ENCODE peak calls at places on chromosomes 16 and 17, in four cellular contexts. L is mesenchymal stem cell, J is IMR-90, V is neuronal stem cell. I is an unnamed sample. For H3K4me1, the result is how much of the 10 kb centered on the place peaks cover.

GRCh38 chr16:57500578-57501111 is 14.4 kb upstream of the DOK4 start:
- DNase-seq in L (peak), J (no peak), V (no peak), I (peak)

GRCh38 chr17:65530158-65530984 is 31.1 kb downstream of the AXIN2 start:
- DNase-seq in L (no peak), J (no peak), V (no peak), I (no peak)

GRCh38 chr16:82954224-82954929 is 327.6 kb downstream of the CDH13 start:
- DNase-seq in L (peak), J (peak), V (no peak), I (no peak)

GRCh38 chr17:31838641-31839225 is 20.3 kb downstream of the COPRS start:
- DNase-seq in L (peak), J (peak), V (no peak), I (no peak)

GRCh38 chr16:10988164-10988803 is 43.9 kb downstream of the CLEC16A start:
- DNase-seq in L (no peak), J (no peak), V (no peak), I (peak)

GRCh38 chr16:13150181-13150885 is 248.9 kb downstream of the SHISA9 start:
- DNase-seq in L (no peak), J (no peak), V (no peak), I (no peak)

GRCh38 chr17:68599091-68599872 is 1.9 kb downstream of the FAM20A start:
- DNase-seq in L (peak), J (no peak), V (no peak), I (no peak)

GRCh38 chr16:75250089-75250808 is 1.2 kb downstream of the BCAR1 start:
- DNase-seq in L (peak), J (no peak), V (no peak), I (no peak)

GRCh38 chr16:66508914-66509496 is 40.9 kb downstream of the TK2 start:
- DNase-seq in L (no peak), J (no peak), V (no peak), I (no peak)

GRCh38 chr17:49565948-49566491 is 9.7 kb upstream of the NXPH3 start:
- DNase-seq in L (no peak), J (no peak), V (no peak), I (no peak)

GRCh38 chr17:43860077-43860725 is 13.2 kb downstream of the CD300LG start:
- DNase-seq in L (peak), J (no peak), V (no peak), I (no peak)

GRCh38 chr17:64385187-64386083 is 5.2 kb downstream of the PECAM1 start:
- DNase-seq in L (peak), J (peak), V (no peak), I (peak)

GRCh38 chr17:66952031-66952524 is 12.4 kb upstream of the CACNG4 start:
- DNase-seq in L (peak), J (peak), V (no peak), I (peak)

GRCh38 chr17:35089846-35090193 is 26.3 kb upstream of the RFFL start:
- DNase-seq in L (peak), J (peak), V (no peak), I (peak)

GRCh38 chr17:72338847-72339790 is 218.3 kb downstream of the SOX9 start:
- DNase-seq in L (peak), J (peak), V (no peak), I (peak)

GRCh38 chr16:65876200-65876498 is 490.3 kb upstream of the CDH5 start:
- DNase-seq in L (no peak), J (peak), V (no peak), I (no peak)

GRCh38 chr17:56478836-56479447 is 114.6 kb upstream of the NOG start:
- DNase-seq in L (peak), J (peak), V (peak), I (peak)

GRCh38 chr17:1029912-1030656 is 33.2 kb downstream of the TIMM22 start:
- DNase-seq in L (no peak), J (no peak), V (no peak), I (no peak)

GRCh38 chr16:22232277-22233049 is 26.4 kb downstream of the EEF2K start:
- DNase-seq in L (peak), J (peak), V (no peak), I (no peak)

GRCh38 chr17:1904273-1905052 is 74.7 kb downstream of the RPA1 start:
- DNase-seq in L (no peak), J (no peak), V (no peak), I (no peak)

GRCh38 chr17:50943575-50943933 is 77.4 kb upstream of the TOB1 start:
- DNase-seq in L (no peak), J (no peak), V (no peak), I (no peak)

GRCh38 chr17:19678581-19679418 is 30.2 kb downstream of the ALDH3A2 start:
- DNase-seq in L (no peak), J (no peak), V (no peak), I (no peak)

GRCh38 chr17:44848961-44849489 is 1.3 kb downstream of the HIGD1B start:
- DNase-seq in L (no peak), J (no peak), V (no peak), I (no peak)

GRCh38 chr16:17177242-17177967 is 293.4 kb downstream of the XYLT1 start:
- DNase-seq in L (no peak), J (peak), V (no peak), I (no peak)

GRCh38 chr16:27431773-27432599 is 30.0 kb downstream of the IL21R start:
- DNase-seq in L (peak), J (peak), V (no peak), I (peak)

GRCh38 chr17:17570207-17570797 is 21.2 kb downstream of the PEMT start:
- DNase-seq in L (peak), J (peak), V (no peak), I (peak)

GRCh38 chr17:64126918-64127317 is 3.0 kb downstream of the ERN1 start:
- DNase-seq in L (peak), J (peak), V (no peak), I (no peak)

GRCh38 chr17:18181358-18181757 is 2.3 kb upstream of the ALKBH5 start:
- DNase-seq in L (no peak), J (peak), V (no peak), I (no peak)

GRCh38 chr16:87506423-87507350 is 13.9 kb upstream of the ZCCHC14 start:
- DNase-seq in L (no peak), J (no peak), V (no peak), I (no peak)

GRCh38 chr16:21628772-21629171 is 23.6 kb downstream of the IGSF6 start:
- DNase-seq in L (no peak), J (peak), V (no peak), I (no peak)

GRCh38 chr16:23182675-23183485 is at the start of gene SCNN1G:
- DNase-seq in L (no peak), J (no peak), V (peak), I (peak)

GRCh38 chr17:34712481-34713195 is 133.3 kb downstream of the TMEM132E start:
- DNase-seq in L (no peak), J (no peak), V (no peak), I (no peak)

DNA sequence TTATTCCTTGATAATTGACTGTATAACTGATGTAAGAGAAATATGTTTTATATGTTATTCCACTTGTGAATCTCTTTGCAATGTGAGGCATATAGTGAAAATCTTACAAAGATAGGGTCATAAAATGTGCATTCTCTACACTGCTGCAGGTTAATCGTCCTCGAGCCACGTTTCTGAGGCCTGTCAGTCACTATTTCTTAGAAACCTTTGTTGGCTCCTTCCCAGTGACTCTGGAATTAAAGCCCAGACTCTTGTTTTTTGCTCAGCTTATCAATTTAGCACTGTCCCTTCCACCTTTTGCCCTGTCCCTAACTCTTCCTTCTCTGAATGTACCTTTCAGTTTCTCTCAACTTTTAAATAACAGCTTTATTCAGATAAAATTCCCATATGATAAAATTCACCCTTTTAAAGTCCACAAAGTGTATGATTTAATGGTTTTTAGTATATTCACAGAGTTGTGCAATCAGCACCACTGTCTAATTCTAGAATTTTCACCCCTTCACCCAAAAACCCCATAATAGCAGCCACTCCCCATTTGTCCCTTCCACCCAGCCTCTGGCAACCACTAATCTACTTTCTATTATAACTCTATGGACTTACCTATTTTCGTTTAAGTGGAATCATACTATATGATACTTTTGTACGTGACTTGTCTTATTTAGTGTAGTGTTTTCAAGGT is 8.6 kb downstream of the TNRC6A start:
- DNase-seq in L (no peak), J (no peak), V (no peak), I (no peak)
- H3K4me1 ChIP-seq in L (under half), J (under half), V (under half), I (under half)

GRCh38 chr16:69367980-69368379 is 16.4 kb upstream of the TMED6 start:
- DNase-seq in L (no peak), J (peak), V (no peak), I (no peak)
- H3K9ac ChIP-seq in L (no peak), J (no peak), V (no peak), I (no peak)

DNA sequence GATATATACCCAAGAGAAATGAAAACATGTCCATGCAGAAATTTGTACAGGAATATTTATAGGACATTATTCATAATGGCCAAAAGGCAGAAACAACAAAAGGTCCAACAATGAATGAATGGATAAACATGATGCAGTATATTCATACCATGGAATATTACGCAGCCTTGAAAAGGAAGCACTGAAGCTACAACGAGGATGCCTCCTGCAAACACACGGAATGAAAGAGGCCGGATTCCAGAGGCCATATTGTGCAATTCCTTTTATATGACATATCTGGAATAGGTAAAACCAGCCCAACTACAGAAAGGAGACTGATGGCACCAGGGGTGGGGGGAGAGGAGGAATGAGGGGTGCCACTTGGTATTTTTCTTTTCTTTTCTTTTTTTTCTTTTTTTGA is 14.5 kb upstream of the CHMP6 start:
- DNase-seq in L (no peak), J (no peak), V (no peak), I (no peak)
- H3K18ac ChIP-seq in L (no peak), J (no peak), V (no peak), I (no peak)

GRCh38 chr17:38730526-38731379 is 612 bp downstream of the CISD3 start:
- DNase-seq in L (peak), J (peak), V (no peak), I (peak)

GRCh38 chr17:38727661-38728220 is 2.4 kb upstream of the CISD3 start:
- DNase-seq in L (no peak), J (no peak), V (no peak), I (no peak)

GRCh38 chr17:38728290-38728831 is 1.8 kb upstream of the CISD3 start:
- DNase-seq in L (no peak), J (no peak), V (no peak), I (no peak)

GRCh38 chr17:38729886-38730525 is at the start of gene CISD3:
- DNase-seq in L (peak), J (peak), V (peak), I (peak)

DNA sequence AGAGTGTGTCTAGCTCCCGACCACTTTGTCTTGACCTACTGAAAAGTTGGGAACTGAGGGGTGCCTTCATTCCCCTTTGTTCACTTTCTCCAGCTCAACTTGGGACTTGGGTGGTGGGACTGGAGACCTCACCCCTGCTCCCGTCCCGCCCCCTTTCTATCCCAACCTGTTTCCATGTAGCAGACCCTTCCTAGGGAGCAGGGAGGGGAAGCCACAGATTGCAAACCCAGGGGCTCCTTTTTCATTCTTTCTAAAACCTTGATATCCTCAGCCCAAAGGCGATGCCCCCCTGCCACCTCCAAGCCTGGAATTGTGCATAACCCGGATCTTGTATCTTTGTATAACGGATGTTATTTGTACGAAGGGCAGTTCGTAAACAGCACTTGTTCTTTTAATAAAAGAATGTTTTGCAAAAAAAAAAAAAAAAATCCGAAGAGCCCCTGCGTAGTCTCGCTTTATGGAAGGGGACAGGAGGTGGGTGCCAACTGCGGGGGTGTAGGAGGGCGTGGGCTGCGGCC is 714 bp upstream of the CISD3 start:
- DNase-seq in L (no peak), J (no peak), V (no peak), I (no peak)
- H3K4me1 ChIP-seq in L (under half), J (under half), V (under half), I (under half)